ENCODE peak calls at places on chromosome 12, in six cellular contexts. N, E, H, Z, B and U are unnamed samples.

GRCh38 chr12:109240365-109240764 is 68.7 kb downstream of the FOXN4 start:
- DNase-seq in N (no peak), E (no peak), H (no peak), Z (no peak), B (no peak), U (no peak)

GRCh38 chr12:459430-460258 is at the start of gene B4GALNT3:
- DNase-seq in N (peak), E (no peak), H (no peak), Z (peak), B (peak), U (peak)

GRCh38 chr12:73598626-73599025 is 939.0 kb upstream of the ATXN7L3B start:
- DNase-seq in N (no peak), E (no peak), H (no peak), Z (no peak), B (no peak), U (no peak)

GRCh38 chr12:56688846-56689113 is 696 bp upstream of the PTGES3 start:
- DNase-seq in N (no peak), E (no peak), H (no peak), Z (peak), B (no peak), U (no peak)

GRCh38 chr12:52320784-52321400 is at the start of gene KRT83:
- DNase-seq in N (no peak), E (no peak), H (no peak), Z (peak), B (no peak), U (no peak)

GRCh38 chr12:114420553-114420952 is 14.6 kb upstream of the TBX5 start:
- DNase-seq in N (no peak), E (no peak), H (no peak), Z (no peak), B (no peak), U (no peak)

GRCh38 chr12:21169878-21170472 is 39.0 kb downstream of the SLCO1B1 start:
- DNase-seq in N (no peak), E (peak), H (peak), Z (peak), B (peak), U (peak)

GRCh38 chr12:90338365-90338764 is 616.6 kb downstream of the CCER1 start:
- DNase-seq in N (no peak), E (no peak), H (no peak), Z (no peak), B (no peak), U (no peak)

GRCh38 chr12:70258605-70259403 is 15.6 kb downstream of the CNOT2 start:
- DNase-seq in N (no peak), E (no peak), H (no peak), Z (peak), B (no peak), U (no peak)

GRCh38 chr12:47133981-47134380 is 54.2 kb upstream of the AMIGO2 start:
- DNase-seq in N (no peak), E (no peak), H (no peak), Z (no peak), B (no peak), U (no peak)